ENCODE peak calls at places on chromosomes 4 and X, in nine cellular contexts. Y, P, B, L, N, F, H, A and I are unnamed samples. For H3K27me3, the result is how much of the 10 kb centered on the place peaks cover.

GRCh38 chrX:153669174-153669890 is 4.3 kb downstream of the PNCK start:
- DNase-seq in Y (peak), A (no peak), N (peak), H (peak), B (no peak), F (no peak), P (peak), L (no peak), I (no peak)

GRCh38 chr4:15428611-15429010 is 778 bp downstream of the C1QTNF7 start:
- DNase-seq in B (no peak), P (peak), F (no peak), N (no peak), H (no peak), Y (no peak), A (no peak), L (no peak), I (no peak)

GRCh38 chr4:162872001-162872400 is 294.7 kb downstream of the NAF1 start:
- DNase-seq in A (no peak), H (no peak), Y (no peak), F (no peak), L (no peak), P (no peak), N (no peak), B (no peak), I (no peak)

GRCh38 chr4:123806057-123806456 is 409.5 kb downstream of the SPRY1 start:
- DNase-seq in N (no peak), L (no peak), H (no peak), Y (no peak), B (no peak), A (no peak), F (peak), P (no peak), I (no peak)

GRCh38 chrX:32673193-32673592 is 538.2 kb downstream of the DMD start:
- DNase-seq in P (no peak), F (peak), Y (peak), A (peak), B (no peak), L (peak), H (peak), N (no peak), I (no peak)

GRCh38 chr4:138199568-138200235 is 42.4 kb downstream of the SLC7A11 start:
- DNase-seq in L (no peak), N (peak), F (no peak), Y (no peak), A (peak), P (no peak), H (peak), B (peak), I (peak)

GRCh38 chr4:145061325-145061920 is 36.6 kb downstream of the ANAPC10 start:
- DNase-seq in B (no peak), L (peak), A (peak), Y (no peak), F (peak), H (peak), N (peak), P (peak), I (peak)

GRCh38 chrX:118693843-118694242 is 33.6 kb upstream of the IL13RA1 start:
- DNase-seq in A (no peak), Y (no peak), P (no peak), B (no peak), N (no peak), F (no peak), L (no peak), H (no peak), I (no peak)

GRCh38 chr4:87848622-87849351 is 16.0 kb downstream of the MEPE start:
- DNase-seq in B (no peak), P (peak), A (peak), N (peak), Y (no peak), L (peak), F (peak), H (peak), I (no peak)

GRCh38 chr4:184215709-184216328 is 1.9 kb downstream of the ENPP6 start:
- DNase-seq in Y (no peak), P (no peak), B (no peak), H (no peak), N (no peak), L (no peak), A (no peak), F (no peak), I (no peak)

GRCh38 chrX:34638116-34638515 is 19.0 kb downstream of the TMEM47 start:
- DNase-seq in N (peak), B (no peak), Y (no peak), A (peak), P (peak), L (peak), F (peak), H (peak), I (no peak)

GRCh38 chrX:51803833-51804232 is 60.6 kb downstream of the GSPT2 start:
- DNase-seq in N (no peak), Y (no peak), A (no peak), P (peak), F (peak), B (no peak), L (peak), H (no peak), I (no peak)

GRCh38 chr4:75702919-75703411 is 21.4 kb upstream of the USO1 start:
- DNase-seq in F (peak), A (peak), L (no peak), Y (no peak), H (peak), P (no peak), N (no peak), B (no peak), I (no peak)

GRCh38 chrX:55709735-55710134 is 7.8 kb upstream of the RRAGB start:
- DNase-seq in F (no peak), A (peak), N (no peak), Y (no peak), P (no peak), L (peak), B (no peak), H (peak), I (peak)

GRCh38 chrX:28946846-28947245 is 359.6 kb downstream of the IL1RAPL1 start:
- DNase-seq in L (peak), Y (no peak), P (no peak), A (no peak), N (no peak), F (no peak), B (no peak), H (no peak), I (no peak)

GRCh38 chr4:64158648-64159326 is 250.5 kb downstream of the TECRL start:
- DNase-seq in L (peak), B (peak), N (peak), A (peak), Y (no peak), F (peak), P (peak), H (peak), I (peak)

GRCh38 chr4:186192068-186192751 is 843 bp downstream of the CYP4V2 start:
- DNase-seq in L (peak), H (peak), Y (peak), P (peak), B (no peak), F (peak), A (peak), N (peak), I (peak)

DNA sequence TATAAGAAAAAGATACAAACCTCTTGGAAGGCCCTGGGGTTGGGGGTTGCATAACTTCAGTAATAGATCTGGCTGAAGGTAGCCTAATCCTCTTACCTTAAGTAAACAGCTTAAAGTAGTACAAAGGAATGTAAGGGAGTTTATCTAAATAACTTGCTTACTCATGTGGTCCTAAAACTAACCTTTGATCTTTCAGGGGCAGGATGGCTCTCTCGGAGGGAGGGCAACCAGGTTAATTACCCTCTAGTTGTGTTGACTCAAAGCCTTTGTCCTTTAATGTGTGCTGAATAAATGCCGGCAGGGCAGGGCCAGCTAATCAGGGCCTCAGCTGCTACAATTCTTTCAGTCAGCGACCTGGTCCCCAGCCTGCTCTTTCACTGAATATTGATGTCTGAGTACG is 822.0 kb upstream of the SLIT2 start:
- DNase-seq in P (no peak), Y (no peak), F (no peak), H (peak), A (peak), N (no peak), L (no peak), B (no peak), I (no peak)
- H3K27me3 ChIP-seq in P (under half), Y (half or more), F (under half), H (under half), A (half or more), N (under half), L (under half), B (under half), I (under half)

GRCh38 chrX:41596586-41596985 is 92.2 kb upstream of the GPR34 start:
- DNase-seq in P (no peak), A (no peak), L (peak), Y (no peak), F (no peak), H (no peak), B (peak), N (peak), I (peak)

GRCh38 chrX:41591906-41592305 is 96.9 kb upstream of the GPR34 start:
- DNase-seq in P (no peak), B (no peak), A (no peak), F (no peak), L (no peak), N (no peak), H (no peak), Y (no peak), I (no peak)

GRCh38 chrX:41590641-41591040 is 98.1 kb upstream of the GPR34 start:
- DNase-seq in P (no peak), A (no peak), B (no peak), F (no peak), L (peak), N (no peak), H (no peak), Y (no peak), I (no peak)

GRCh38 chrX:41599507-41599906 is 89.3 kb upstream of the GPR34 start:
- DNase-seq in N (no peak), B (no peak), F (no peak), Y (no peak), A (no peak), P (peak), L (no peak), H (no peak), I (no peak)

GRCh38 chrX:41594634-41595033 is 94.1 kb upstream of the GPR34 start:
- DNase-seq in H (no peak), B (no peak), L (no peak), P (no peak), Y (no peak), F (no peak), A (no peak), N (no peak), I (no peak)
- H3K27me3 ChIP-seq in H (under half), B (under half), L (under half), P (under half), Y (under half), F (under half), A (under half), N (under half), I (under half)

DNA sequence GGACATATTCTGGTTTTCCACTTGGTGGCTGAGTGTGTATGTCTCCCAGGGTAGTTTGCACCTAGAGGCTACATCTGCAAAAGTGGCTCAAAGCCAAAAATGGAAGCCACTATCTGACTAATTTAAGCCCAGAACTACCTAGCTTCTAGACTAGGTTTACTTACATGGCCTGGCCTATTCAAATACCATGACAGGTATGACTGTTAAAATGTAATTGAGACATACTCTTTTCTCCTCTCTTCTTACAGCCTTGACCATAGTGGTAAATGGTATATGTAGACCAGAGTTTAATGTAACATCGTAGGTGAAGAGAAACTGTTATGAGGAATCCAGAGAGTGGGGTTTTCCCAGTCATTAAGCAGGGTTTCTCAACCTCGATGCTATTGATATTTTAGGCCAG is 2.6 kb upstream of the TRPC5 start:
- DNase-seq in L (no peak), H (no peak), A (no peak), B (no peak), F (no peak), Y (no peak), N (no peak), P (no peak), I (no peak)
- H3K27me3 ChIP-seq in L (under half), H (under half), A (under half), B (under half), F (under half), Y (under half), N (under half), P (half or more), I (under half)

DNA sequence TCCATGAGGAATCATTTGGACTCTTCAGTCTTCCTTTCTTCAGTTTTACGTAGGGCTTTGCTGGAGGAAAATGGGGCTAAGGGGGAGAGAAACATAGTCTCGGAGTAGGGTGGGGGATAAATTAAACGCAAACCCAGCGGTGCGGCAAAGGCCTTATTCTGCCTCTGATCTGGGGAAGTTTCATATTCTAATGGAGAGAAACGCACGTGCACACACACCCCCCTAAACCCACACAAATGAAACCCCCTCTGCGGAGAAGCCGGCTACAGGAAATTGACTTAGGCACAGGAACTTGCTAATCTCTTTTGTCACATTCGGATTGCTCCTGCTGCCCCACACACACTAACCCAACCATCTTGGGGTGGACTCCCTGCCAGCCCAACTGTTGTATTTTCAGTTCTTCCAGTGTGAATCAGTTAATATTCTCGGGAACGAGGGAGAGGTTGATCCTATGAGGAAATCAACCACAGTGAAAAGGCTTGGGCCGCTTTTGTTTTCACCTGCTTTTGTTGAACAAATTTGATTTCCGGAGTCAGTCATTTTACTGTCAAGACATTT is at the start of gene RHOH:
- DNase-seq in B (no peak), L (no peak), P (no peak), F (no peak), Y (no peak), H (peak), N (no peak), A (peak), I (no peak)
- H3K27me3 ChIP-seq in B (under half), L (under half), P (under half), F (under half), Y (under half), H (under half), N (under half), A (under half), I (under half)

GRCh38 chrX:112808651-112809050 is 32.0 kb downstream of the AMOT start:
- DNase-seq in P (no peak), H (no peak), B (no peak), F (no peak), L (no peak), N (no peak), A (no peak), Y (no peak), I (no peak)
- H3K27me3 ChIP-seq in P (under half), H (under half), B (under half), F (under half), L (under half), N (under half), A (under half), Y (under half), I (under half)

GRCh38 chrX:35726176-35726575 is 72.0 kb upstream of the MAGEB16 start:
- DNase-seq in A (peak), H (no peak), L (peak), Y (no peak), B (no peak), N (peak), P (peak), F (peak), I (no peak)
- H3K27me3 ChIP-seq in A (half or more), H (under half), L (under half), Y (half or more), B (under half), N (under half), P (under half), F (under half), I (under half)

GRCh38 chr4:3788366-3788660 is 22.1 kb downstream of the ADRA2C start:
- DNase-seq in A (no peak), F (no peak), L (no peak), H (no peak), B (no peak), Y (no peak), P (no peak), N (no peak), I (no peak)
- H3K27me3 ChIP-seq in A (under half), F (half or more), L (under half), H (under half), B (under half), Y (under half), P (half or more), N (under half), I (under half)

DNA sequence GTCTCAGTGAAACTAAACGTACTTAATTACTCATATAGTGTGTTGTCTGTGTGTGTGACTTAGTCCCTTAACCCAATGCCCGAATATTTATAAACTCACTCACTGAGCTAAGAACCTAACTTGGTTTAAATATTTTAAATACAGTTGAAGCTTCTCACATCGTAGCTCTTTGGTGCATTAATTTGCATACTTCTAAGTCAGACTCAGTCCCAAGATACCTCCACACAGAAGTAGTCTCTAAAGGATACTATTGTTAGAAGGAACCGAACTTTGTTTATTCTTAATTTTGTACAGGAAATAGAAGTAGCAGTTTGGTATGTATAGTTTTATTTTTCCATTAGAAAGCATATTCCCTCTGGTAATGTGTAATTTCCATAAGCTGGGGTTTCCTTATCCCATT is 54.0 kb upstream of the NKAP start:
- DNase-seq in Y (no peak), L (no peak), P (no peak), H (no peak), F (no peak), B (no peak), N (no peak), A (no peak), I (no peak)
- H3K27me3 ChIP-seq in Y (half or more), L (under half), P (half or more), H (half or more), F (half or more), B (half or more), N (half or more), A (half or more), I (half or more)

GRCh38 chr4:71188197-71188625 is 150.6 kb upstream of the SLC4A4 start:
- DNase-seq in P (peak), F (peak), A (peak), N (peak), Y (peak), H (peak), B (no peak), L (peak), I (no peak)
- H3K27me3 ChIP-seq in P (under half), F (under half), A (under half), N (under half), Y (under half), H (under half), B (under half), L (under half), I (half or more)